ENCODE peak calls at places on chromosome 3, in six cellular contexts. G, Z, B, T, M and K are unnamed samples.

GRCh38 chr3:47622648-47623047 is 44.0 kb upstream of the CSPG5 start:
- DNase-seq in G (no peak), Z (no peak), B (no peak), T (no peak), M (no peak), K (no peak)

GRCh38 chr3:101677436-101678286 is 729 bp upstream of the ZBTB11 start:
- DNase-seq in G (no peak), Z (no peak), B (no peak), T (peak), M (no peak), K (no peak)

GRCh38 chr3:46848271-46849097 is 14.8 kb downstream of the MYL3 start:
- DNase-seq in G (no peak), Z (peak), B (peak), T (peak), M (peak), K (no peak)

GRCh38 chr3:30331519-30331918 is 274.9 kb upstream of the TGFBR2 start:
- DNase-seq in G (no peak), Z (no peak), B (no peak), T (no peak), M (no peak), K (no peak)

GRCh38 chr3:66450389-66451022 is 50.3 kb downstream of the LRIG1 start:
- DNase-seq in G (peak), Z (no peak), B (no peak), T (peak), M (peak), K (no peak)

GRCh38 chr3:124258057-124258500 is 266.2 kb upstream of the ROPN1 start:
- DNase-seq in G (no peak), Z (no peak), B (no peak), T (no peak), M (peak), K (no peak)

GRCh38 chr3:9732753-9733115 is 1.2 kb downstream of the BRPF1 start:
- DNase-seq in G (no peak), Z (no peak), B (no peak), T (no peak), M (peak), K (no peak)

GRCh38 chr3:56962200-56962599 is 98.3 kb upstream of the SPATA12 start:
- DNase-seq in G (no peak), Z (no peak), B (no peak), T (no peak), M (no peak), K (no peak)

GRCh38 chr3:107065094-107065861 is 312.0 kb upstream of the CCDC54 start:
- DNase-seq in G (no peak), Z (peak), B (no peak), T (peak), M (no peak), K (no peak)

GRCh38 chr3:122271246-122271898 is 53.7 kb upstream of the CSTA start:
- DNase-seq in G (no peak), Z (no peak), B (no peak), T (no peak), M (no peak), K (no peak)

GRCh38 chr3:36695769-36696137 is 68.6 kb downstream of the DCLK3 start:
- DNase-seq in G (no peak), Z (no peak), B (no peak), T (no peak), M (peak), K (no peak)

GRCh38 chr3:36696799-36697198 is 67.6 kb downstream of the DCLK3 start:
- DNase-seq in G (no peak), Z (no peak), B (no peak), T (no peak), M (no peak), K (no peak)

GRCh38 chr3:36698314-36698713 is 66.0 kb downstream of the DCLK3 start:
- DNase-seq in G (no peak), Z (no peak), B (no peak), T (no peak), M (no peak), K (no peak)

GRCh38 chr3:36695113-36695768 is 69.1 kb downstream of the DCLK3 start:
- DNase-seq in G (no peak), Z (no peak), B (no peak), T (no peak), M (no peak), K (no peak)

GRCh38 chr3:36697397-36698001 is 66.9 kb downstream of the DCLK3 start:
- DNase-seq in G (no peak), Z (no peak), B (no peak), T (no peak), M (no peak), K (no peak)
- TF ChIP-seq CTCF in G (no peak), Z (no peak), B (no peak), T (no peak), M (no peak), K (no peak)

DNA sequence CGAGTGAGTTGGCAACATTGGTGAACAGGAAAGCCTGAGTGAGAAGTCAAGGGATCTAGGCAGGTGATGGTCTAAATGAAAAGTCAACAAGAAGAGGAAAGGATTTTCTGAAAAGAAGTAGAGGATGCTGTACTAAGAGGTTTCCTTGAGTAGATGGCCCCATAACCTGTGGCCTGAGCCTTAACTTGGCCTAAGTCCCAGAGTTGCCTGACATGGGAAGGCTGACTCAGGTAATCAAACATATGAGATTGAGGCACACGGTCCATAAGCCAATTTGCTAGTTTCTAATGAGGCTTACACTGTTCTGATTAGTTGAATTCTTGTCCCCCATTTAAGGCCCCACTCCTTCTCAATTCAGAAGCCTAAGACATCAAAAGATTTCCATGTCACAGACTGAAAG is 262.5 kb upstream of the LMCD1 start:
- DNase-seq in G (no peak), Z (no peak), B (no peak), T (no peak), M (no peak), K (no peak)
- TF ChIP-seq CTCF in G (no peak), Z (no peak), B (no peak), T (no peak), M (no peak), K (no peak)

GRCh38 chr3:20537234-20537633 is 351.2 kb upstream of the SGO1 start:
- DNase-seq in G (no peak), Z (no peak), B (no peak), T (no peak), M (no peak), K (no peak)
- TF ChIP-seq CTCF in G (no peak), Z (no peak), B (no peak), T (no peak), M (no peak), K (no peak)

GRCh38 chr3:180049391-180049790 is 12.7 kb upstream of the PEX5L start:
- DNase-seq in G (no peak), Z (no peak), B (no peak), T (no peak), M (no peak), K (no peak)
- TF ChIP-seq CTCF in G (no peak), Z (no peak), B (no peak), T (no peak), M (no peak), K (no peak)

GRCh38 chr3:39637807-39638206 is 170.3 kb downstream of the MOBP start:
- DNase-seq in G (no peak), Z (no peak), B (no peak), T (no peak), M (peak), K (no peak)
- TF ChIP-seq CTCF in G (no peak), Z (no peak), B (no peak), T (no peak), M (peak), K (no peak)

DNA sequence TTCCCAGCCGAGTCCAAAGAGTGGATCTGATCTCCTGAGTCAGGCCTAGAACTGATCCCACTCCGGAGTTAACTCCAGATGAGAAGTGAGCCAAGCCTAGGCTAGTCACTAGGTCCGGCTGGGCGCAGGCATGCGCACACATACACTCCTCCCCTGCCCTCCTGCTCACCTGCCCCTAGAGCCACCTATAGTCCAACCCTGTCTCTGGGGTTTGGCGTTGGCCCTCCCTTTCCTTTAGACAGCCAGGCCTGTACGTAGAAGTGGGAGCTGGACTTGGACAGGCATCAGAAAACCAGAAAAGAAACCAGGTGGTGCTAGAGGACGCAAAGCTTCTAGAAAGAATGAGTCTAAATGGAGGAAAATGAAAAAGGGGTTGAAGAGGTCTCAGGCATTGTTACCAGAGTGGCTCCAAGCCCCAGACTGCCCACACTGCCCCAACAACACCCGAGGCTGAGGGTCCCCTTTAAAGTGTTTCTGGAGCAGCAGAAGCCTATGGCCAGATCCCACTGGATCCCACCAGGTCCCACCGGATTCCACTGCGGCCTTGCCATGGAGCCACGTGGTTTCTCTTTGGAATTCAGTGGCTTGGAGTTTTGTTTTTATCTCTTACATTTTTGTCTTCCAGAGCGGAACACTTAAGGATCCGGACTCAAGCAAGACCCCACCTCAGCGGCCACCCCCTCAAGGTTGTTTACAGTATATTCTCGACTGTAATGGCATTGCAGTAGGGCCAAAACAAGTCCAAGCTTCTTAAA is 24.2 kb upstream of the TIMP4 start:
- DNase-seq in G (no peak), Z (no peak), B (no peak), T (peak), M (no peak), K (no peak)
- TF ChIP-seq CTCF in G (no peak), Z (no peak), B (no peak), T (no peak), M (no peak), K (no peak)

DNA sequence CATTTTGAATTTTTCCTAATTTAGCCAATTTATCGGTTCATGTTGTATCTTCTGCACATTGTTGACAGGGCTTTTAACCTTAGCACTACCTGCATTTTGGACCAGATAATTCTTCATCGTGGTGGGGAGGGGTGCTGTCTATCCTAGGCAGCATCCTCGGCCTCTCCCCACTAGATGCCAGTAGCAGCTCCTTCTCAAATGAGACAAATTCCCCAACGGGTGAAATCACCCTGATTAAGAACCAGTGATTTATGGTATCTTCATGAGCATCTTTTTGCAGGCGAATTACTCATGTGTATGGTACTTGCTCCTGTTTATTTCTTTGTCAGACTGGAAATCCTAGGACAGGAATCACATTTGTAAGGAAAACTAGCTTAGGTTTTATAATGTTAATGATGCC is 68.0 kb downstream of the C3orf70 start:
- DNase-seq in G (no peak), Z (no peak), B (no peak), T (no peak), M (peak), K (no peak)
- TF ChIP-seq CTCF in G (no peak), Z (no peak), B (no peak), T (no peak), M (peak), K (no peak)